ENCODE peak calls at places on chromosome 1, in four cellular contexts. O is DMS153, S is AG08396, D is NCI-H1105 treated with DMSO at 0.1 percent for 48 hours. G is an unnamed sample.

GRCh38 chr1:89044970-89045695 is 19.9 kb downstream of the GBP1 start:
- DNase-seq in S (no peak), O (no peak), D (no peak), G (no peak)

GRCh38 chr1:11044849-11045427 is 2.1 kb downstream of the MASP2 start:
- DNase-seq in D (no peak), O (no peak), S (no peak), G (no peak)

GRCh38 chr1:234586892-234587445 is 23.0 kb downstream of the IRF2BP2 start:
- DNase-seq in S (no peak), D (no peak), O (no peak), G (no peak)

GRCh38 chr1:220151454-220151853 is 57.5 kb downstream of the IARS2 start:
- DNase-seq in O (no peak), S (peak), D (no peak), G (no peak)

GRCh38 chr1:2840036-2840809 is 38.7 kb upstream of the TTC34 start:
- DNase-seq in O (no peak), D (no peak), S (no peak), G (no peak)

GRCh38 chr1:186187601-186188000 is 187.5 kb downstream of the TPR start:
- DNase-seq in D (no peak), O (no peak), S (no peak), G (no peak)

GRCh38 chr1:33060579-33061083 is 20.3 kb upstream of the AZIN2 start:
- DNase-seq in S (peak), O (no peak), D (no peak), G (no peak)

GRCh38 chr1:33349081-33349759 is 28.3 kb upstream of the A3GALT2 start:
- DNase-seq in O (no peak), D (no peak), S (peak), G (peak)

GRCh38 chr1:119470958-119471357 is 36.1 kb upstream of the HSD3B1 start:
- DNase-seq in D (no peak), S (no peak), O (no peak), G (no peak)

GRCh38 chr1:27099154-27099903 is 55.6 kb downstream of the SLC9A1 start:
- DNase-seq in O (peak), S (peak), D (no peak), G (no peak)

GRCh38 chr1:93578911-93579825 is 102.5 kb downstream of the BCAR3 start:
- DNase-seq in O (peak), S (no peak), D (no peak), G (no peak)

GRCh38 chr1:156767879-156768608 is 709 bp downstream of the PRCC start:
- DNase-seq in D (peak), O (no peak), S (peak), G (no peak)

GRCh38 chr1:152225678-152226077 is 1.7 kb upstream of the HRNR start:
- DNase-seq in S (no peak), O (no peak), D (no peak), G (no peak)

GRCh38 chr1:37741130-37741529 is 23.8 kb downstream of the EPHA10 start:
- DNase-seq in D (no peak), O (no peak), S (no peak), G (no peak)

GRCh38 chr1:19769211-19769932 is 30.3 kb downstream of the TMCO4 start:
- DNase-seq in S (no peak), D (no peak), O (no peak), G (no peak)

GRCh38 chr1:19468397-19468956 is 16.9 kb downstream of the CAPZB start:
- DNase-seq in S (no peak), D (no peak), O (peak), G (no peak)

GRCh38 chr1:200729863-200730262 is 8.8 kb upstream of the CAMSAP2 start:
- DNase-seq in S (no peak), O (no peak), D (no peak), G (no peak)

GRCh38 chr1:230277201-230277771 is 148.8 kb downstream of the PGBD5 start:
- DNase-seq in O (peak), S (no peak), D (peak), G (no peak)

GRCh38 chr1:118989878-118990378 is 1.8 kb upstream of the TBX15 start:
- DNase-seq in D (no peak), S (no peak), O (no peak), G (no peak)

GRCh38 chr1:171403396-171403795 is 81.9 kb upstream of the PRRC2C start:
- DNase-seq in D (no peak), S (no peak), O (no peak), G (no peak)

GRCh38 chr1:169795687-169796086 is 980 bp upstream of the METTL18 start:
- DNase-seq in D (no peak), S (no peak), O (no peak), G (no peak)

GRCh38 chr1:243332440-243332839 is 76.6 kb downstream of the SDCCAG8 start:
- DNase-seq in S (no peak), D (no peak), O (no peak), G (no peak)

GRCh38 chr1:35726814-35727433 is 8.2 kb upstream of the C1orf216 start:
- DNase-seq in O (peak), D (peak), S (peak), G (no peak)

GRCh38 chr1:10229903-10230302 is 19.5 kb downstream of the KIF1B start:
- DNase-seq in S (no peak), O (no peak), D (no peak), G (no peak)

GRCh38 chr1:94339229-94339927 is 78.8 kb upstream of the ABCD3 start:
- DNase-seq in O (no peak), S (no peak), D (no peak), G (no peak)

GRCh38 chr1:151853411-151853930 is at the start of gene THEM5:
- DNase-seq in D (no peak), S (no peak), O (no peak), G (no peak)

GRCh38 chr1:212981025-212981495 is 30.7 kb downstream of the VASH2 start:
- DNase-seq in D (peak), S (no peak), O (peak), G (no peak)

GRCh38 chr1:10252508-10252907 is 42.1 kb downstream of the KIF1B start:
- DNase-seq in O (no peak), D (no peak), S (no peak), G (no peak)

GRCh38 chr1:183808296-183809027 is 3.5 kb downstream of the RGL1 start:
- DNase-seq in D (no peak), O (no peak), S (no peak), G (no peak)

GRCh38 chr1:200923607-200924006 is 28.9 kb downstream of the INAVA start:
- DNase-seq in S (no peak), D (no peak), O (no peak), G (no peak)

GRCh38 chr1:181456551-181456950 is 26.8 kb upstream of the CACNA1E start:
- DNase-seq in S (no peak), D (no peak), O (no peak), G (no peak)

GRCh38 chr1:89199515-89199914 is 773 bp upstream of the GBP4 start:
- DNase-seq in S (no peak), D (no peak), O (no peak), G (no peak)

GRCh38 chr1:240987928-240988327 is 369.1 kb downstream of the RGS7 start:
- DNase-seq in O (peak), S (no peak), D (no peak), G (no peak)

GRCh38 chr1:161367684-161368398 is at the start of gene CFAP126:
- DNase-seq in O (peak), D (peak), S (peak), G (peak)

GRCh38 chr1:47181955-47182680 is 7.7 kb downstream of the PDZK1IP1 start:
- DNase-seq in O (no peak), D (no peak), S (no peak), G (no peak)

GRCh38 chr1:37167479-37167878 is 133.2 kb upstream of the GRIK3 start:
- DNase-seq in D (no peak), S (no peak), O (peak), G (no peak)

GRCh38 chr1:147804942-147805723 is 44.7 kb upstream of the GJA5 start:
- DNase-seq in O (no peak), S (no peak), D (no peak), G (no peak)

GRCh38 chr1:209162651-209163050 is 420.9 kb upstream of the CAMK1G start:
- DNase-seq in S (peak), O (no peak), D (no peak), G (no peak)

GRCh38 chr1:63142001-63142400 is 180.4 kb upstream of the FOXD3 start:
- DNase-seq in O (no peak), S (no peak), D (no peak), G (no peak)